ENCODE peak calls at places on chromosomes 2 and 18, in five cellular contexts. One of them, this sample, is unnamed.

GRCh38 chr18:3970929-3971328 is 484.2 kb downstream of the DLGAP1 start:
- DNase-seq in IMR-90: no peak
- DNase-seq in fibroblast of lung: no peak
- DNase-seq in GM23338: peak; percentile 64
- DNase-seq in hepatocyte: peak; percentile 43
- DNase-seq in this sample: no peak

GRCh38 chr2:1585635-1586034 is 158.7 kb downstream of the PXDN start:
- DNase-seq in IMR-90: no peak
- DNase-seq in fibroblast of lung: no peak
- DNase-seq in GM23338: no peak
- DNase-seq in hepatocyte: no peak
- DNase-seq in this sample: no peak

GRCh38 chr2:37730037-37730813 is 58.8 kb upstream of the CDC42EP3 start:
- DNase-seq in IMR-90: no peak
- DNase-seq in fibroblast of lung: no peak
- DNase-seq in GM23338: no peak
- DNase-seq in hepatocyte: no peak
- DNase-seq in this sample: peak; percentile 53

GRCh38 chr2:8535821-8536685 is 145.8 kb upstream of the ID2 start:
- DNase-seq in IMR-90: no peak
- DNase-seq in fibroblast of lung: no peak
- DNase-seq in GM23338: no peak
- DNase-seq in hepatocyte: no peak
- DNase-seq in this sample: no peak

GRCh38 chr18:2894131-2894840 is 47.5 kb downstream of the EMILIN2 start:
- DNase-seq in IMR-90: no peak
- DNase-seq in fibroblast of lung: no peak
- DNase-seq in GM23338: no peak
- DNase-seq in hepatocyte: peak; percentile 68
- DNase-seq in this sample: no peak

GRCh38 chr18:34880882-34881852 is 160.0 kb upstream of the MAPRE2 start:
- DNase-seq in IMR-90: peak; percentile 43
- DNase-seq in fibroblast of lung: peak; percentile 61
- DNase-seq in GM23338: no peak
- DNase-seq in hepatocyte: peak; percentile 31
- DNase-seq in this sample: no peak

GRCh38 chr2:42256502-42256901 is 87.3 kb downstream of the EML4 start:
- DNase-seq in IMR-90: no peak
- DNase-seq in fibroblast of lung: peak; percentile 26
- DNase-seq in GM23338: no peak
- DNase-seq in hepatocyte: no peak
- DNase-seq in this sample: no peak

GRCh38 chr18:31646332-31646822 is 38.0 kb downstream of the B4GALT6 start:
- DNase-seq in IMR-90: no peak
- DNase-seq in fibroblast of lung: no peak
- DNase-seq in GM23338: no peak
- DNase-seq in hepatocyte: no peak
- DNase-seq in this sample: peak; percentile 32

GRCh38 chr2:48248251-48248933 is 281.6 kb upstream of the STON1 start:
- DNase-seq in IMR-90: peak; percentile 94
- DNase-seq in fibroblast of lung: peak; percentile 93
- DNase-seq in GM23338: peak; percentile 60
- DNase-seq in hepatocyte: peak; percentile 69
- DNase-seq in this sample: peak; percentile 94

GRCh38 chr2:74712223-74713053 is 58.4 kb downstream of the SEMA4F start:
- DNase-seq in IMR-90: no peak
- DNase-seq in fibroblast of lung: no peak
- DNase-seq in GM23338: no peak
- DNase-seq in hepatocyte: no peak
- DNase-seq in this sample: peak; percentile 86

GRCh38 chr2:157327621-157328102 is 2.0 kb upstream of the ERMN start:
- DNase-seq in IMR-90: peak; percentile 74
- DNase-seq in fibroblast of lung: peak; percentile 74
- DNase-seq in GM23338: peak; percentile 91
- DNase-seq in hepatocyte: peak; percentile 89
- DNase-seq in this sample: peak; percentile 83

GRCh38 chr18:34651586-34652369 is 58.3 kb upstream of the DTNA start:
- DNase-seq in IMR-90: no peak
- DNase-seq in fibroblast of lung: no peak
- DNase-seq in GM23338: no peak
- DNase-seq in hepatocyte: no peak
- DNase-seq in this sample: peak; percentile 12

GRCh38 chr2:195457873-195458272 is 199.2 kb upstream of the SLC39A10 start:
- DNase-seq in IMR-90: no peak
- DNase-seq in fibroblast of lung: no peak
- DNase-seq in GM23338: no peak
- DNase-seq in hepatocyte: no peak
- DNase-seq in this sample: no peak

GRCh38 chr2:27915874-27916273 is 25.3 kb downstream of the BABAM2 start:
- DNase-seq in IMR-90: peak; percentile 6
- DNase-seq in fibroblast of lung: no peak
- DNase-seq in GM23338: no peak
- DNase-seq in hepatocyte: no peak
- DNase-seq in this sample: peak; percentile 31

GRCh38 chr2:188869560-188869959 is 104.6 kb upstream of the COL3A1 start:
- DNase-seq in IMR-90: peak; percentile 26
- DNase-seq in fibroblast of lung: no peak
- DNase-seq in GM23338: peak; percentile 13
- DNase-seq in hepatocyte: peak; percentile 7
- DNase-seq in this sample: no peak

GRCh38 chr2:236663267-236663666 is 93.6 kb downstream of the ACKR3 start:
- DNase-seq in IMR-90: no peak
- DNase-seq in fibroblast of lung: peak; percentile 40
- DNase-seq in GM23338: no peak
- DNase-seq in hepatocyte: peak; percentile 40
- DNase-seq in this sample: no peak

GRCh38 chr2:98867539-98868309 is 68.3 kb downstream of the CRACDL start:
- DNase-seq in IMR-90: peak; percentile 33
- DNase-seq in fibroblast of lung: peak; percentile 32
- DNase-seq in GM23338: no peak
- DNase-seq in hepatocyte: no peak
- DNase-seq in this sample: peak; percentile 58

GRCh38 chr2:30511122-30512083 is 64.4 kb downstream of the LCLAT1 start:
- DNase-seq in IMR-90: peak; percentile 60
- DNase-seq in fibroblast of lung: peak; percentile 70
- DNase-seq in GM23338: peak; percentile 11
- DNase-seq in hepatocyte: peak; percentile 21
- DNase-seq in this sample: peak; percentile 51

GRCh38 chr2:157413342-157414035 is 30.4 kb downstream of the CYTIP start:
- DNase-seq in IMR-90: no peak
- DNase-seq in fibroblast of lung: no peak
- DNase-seq in GM23338: no peak
- DNase-seq in hepatocyte: no peak
- DNase-seq in this sample: no peak

GRCh38 chr2:100632021-100632420 is 69.2 kb downstream of the PDCL3 start:
- DNase-seq in IMR-90: no peak
- DNase-seq in fibroblast of lung: no peak
- DNase-seq in GM23338: no peak
- DNase-seq in hepatocyte: no peak
- DNase-seq in this sample: no peak

GRCh38 chr18:60935046-60935445 is 398.2 kb upstream of the CDH20 start:
- DNase-seq in IMR-90: no peak
- DNase-seq in fibroblast of lung: peak; percentile 28
- DNase-seq in GM23338: no peak
- DNase-seq in hepatocyte: no peak
- DNase-seq in this sample: no peak

GRCh38 chr2:221254281-221254680 is 317.8 kb downstream of the EPHA4 start:
- DNase-seq in IMR-90: no peak
- DNase-seq in fibroblast of lung: no peak
- DNase-seq in GM23338: peak; percentile 62
- DNase-seq in hepatocyte: no peak
- DNase-seq in this sample: no peak

GRCh38 chr2:8344725-8345124 is 337.1 kb upstream of the ID2 start:
- DNase-seq in IMR-90: no peak
- DNase-seq in fibroblast of lung: no peak
- DNase-seq in GM23338: no peak
- DNase-seq in hepatocyte: no peak
- DNase-seq in this sample: no peak

GRCh38 chr2:43945439-43945838 is 50.4 kb downstream of the LRPPRC start:
- DNase-seq in IMR-90: no peak
- DNase-seq in fibroblast of lung: peak; percentile 12
- DNase-seq in GM23338: no peak
- DNase-seq in hepatocyte: no peak
- DNase-seq in this sample: no peak

GRCh38 chr2:80560298-80560697 is 255.7 kb upstream of the LRRTM1 start:
- DNase-seq in IMR-90: no peak
- DNase-seq in fibroblast of lung: no peak
- DNase-seq in GM23338: no peak
- DNase-seq in hepatocyte: no peak
- DNase-seq in this sample: no peak

GRCh38 chr2:16203069-16203468 is 262.7 kb downstream of the MYCN start:
- DNase-seq in IMR-90: no peak
- DNase-seq in fibroblast of lung: no peak
- DNase-seq in GM23338: no peak
- DNase-seq in hepatocyte: no peak
- DNase-seq in this sample: no peak

GRCh38 chr18:475202-475624 is 25.3 kb downstream of the COLEC12 start:
- DNase-seq in IMR-90: peak; percentile 78
- DNase-seq in fibroblast of lung: peak; percentile 42
- DNase-seq in GM23338: peak; percentile 86
- DNase-seq in hepatocyte: no peak
- DNase-seq in this sample: peak; percentile 60

DNA sequence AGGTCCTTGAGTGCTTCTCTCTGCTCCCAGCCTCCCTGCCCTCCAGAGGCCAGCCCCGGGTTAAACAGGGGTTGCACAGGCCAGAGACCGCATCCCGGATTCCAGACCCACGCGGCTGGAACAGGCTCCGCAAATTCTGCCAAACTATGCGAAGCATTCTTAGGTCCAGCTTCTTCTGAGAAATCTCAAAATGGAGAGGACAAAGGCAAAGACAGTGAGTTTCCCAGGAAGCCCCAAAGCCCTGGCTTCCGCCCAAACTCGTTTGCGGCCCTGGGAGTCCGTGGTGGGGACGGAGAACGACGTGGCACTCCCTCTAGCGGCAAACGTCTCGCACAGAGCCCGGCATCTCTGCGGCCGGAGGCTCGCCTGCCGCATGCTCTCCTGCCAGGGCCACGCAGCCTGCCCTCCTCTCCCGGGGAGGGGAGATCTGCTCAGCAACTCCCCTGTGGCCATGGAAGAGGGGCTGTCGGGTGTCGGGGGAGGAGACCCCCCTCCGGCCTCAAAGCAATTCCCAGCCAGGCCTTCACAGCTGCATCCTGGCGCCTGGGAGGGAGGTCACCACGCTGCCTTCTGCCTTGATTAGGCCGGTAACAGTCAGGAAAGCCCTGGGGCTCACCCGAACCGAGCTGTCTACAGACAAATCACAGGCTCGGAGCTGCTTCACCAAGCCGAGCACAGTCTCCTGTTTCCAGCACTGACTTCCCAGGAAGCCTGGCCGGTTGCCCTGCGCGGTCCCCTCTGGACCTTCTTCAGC is 33.4 kb upstream of the KLHL29 start:
- DNase-seq in IMR-90: peak; percentile 66
- DNase-seq in fibroblast of lung: peak; percentile 72
- DNase-seq in GM23338: peak; percentile 92
- DNase-seq in hepatocyte: peak; percentile 91
- DNase-seq in this sample: peak; percentile 69
- H3K4me2 ChIP-seq in IMR-90: no peak overlapping the region
- H3K4me2 ChIP-seq in fibroblast of lung: peak overlapping the region; percentile 40
- H3K4me2 ChIP-seq in GM23338: peak overlapping the region; percentile 68
- H3K4me2 ChIP-seq in hepatocyte: peak overlapping the region; percentile 56
- H3K4me2 ChIP-seq in this sample: no peak overlapping the region

DNA sequence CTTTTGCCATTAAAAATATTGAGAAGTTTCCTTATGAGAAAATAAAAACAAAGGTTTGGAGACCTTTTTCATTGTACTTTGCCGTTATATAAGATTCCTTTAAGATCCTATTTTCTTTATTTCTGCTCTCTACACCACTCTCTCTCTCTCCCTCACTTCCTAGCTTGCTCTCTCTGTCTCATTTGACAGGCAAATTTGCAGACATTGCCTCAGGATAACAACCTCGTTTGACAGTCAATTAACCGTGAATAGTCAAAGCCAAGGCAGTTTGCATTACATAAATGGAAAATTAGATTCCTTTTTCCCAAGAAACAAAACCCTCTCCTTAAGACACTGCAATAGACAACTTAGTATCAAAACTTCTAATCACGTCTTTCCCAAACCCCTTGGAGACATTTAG is 7.4 kb downstream of the SKOR2 start:
- DNase-seq in IMR-90: no peak
- DNase-seq in fibroblast of lung: no peak
- DNase-seq in GM23338: no peak
- DNase-seq in hepatocyte: no peak
- DNase-seq in this sample: no peak
- H3K27me3 ChIP-seq in IMR-90: peaks cover 22% of the 10 kb centered on the region
- H3K27me3 ChIP-seq in fibroblast of lung: peaks cover 21% of the 10 kb centered on the region
- H3K27me3 ChIP-seq in GM23338: peaks cover 19% of the 10 kb centered on the region
- H3K27me3 ChIP-seq in hepatocyte: peaks cover 93% of the 10 kb centered on the region
- H3K27me3 ChIP-seq in this sample: peaks cover 15% of the 10 kb centered on the region

DNA sequence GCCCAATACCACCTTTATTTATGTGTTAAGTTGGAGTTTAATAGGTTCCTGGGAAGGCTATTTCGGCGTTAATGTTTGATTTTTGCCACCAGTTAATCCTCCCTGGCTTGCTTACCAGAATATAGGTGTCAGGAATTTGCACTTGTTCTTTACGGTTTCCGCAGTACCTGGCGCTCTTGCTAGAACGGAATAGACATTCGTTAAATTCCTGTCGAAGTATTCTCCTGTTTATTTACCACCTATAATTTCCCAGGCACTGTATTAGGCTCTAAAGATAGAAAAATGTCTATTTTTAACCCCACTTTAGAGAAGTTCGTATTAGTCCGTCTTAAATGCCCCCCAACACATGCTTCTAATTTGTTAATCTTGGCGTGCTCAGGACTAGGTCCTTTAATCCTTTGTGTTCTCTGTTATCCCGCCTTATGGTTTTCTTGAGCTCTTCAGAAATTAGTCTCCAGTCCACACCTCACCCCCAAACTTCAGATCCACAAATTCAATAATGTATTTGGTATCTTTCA is 575 bp downstream of the CCDC150 start:
- DNase-seq in IMR-90: no peak
- DNase-seq in fibroblast of lung: no peak
- DNase-seq in GM23338: peak; percentile 50
- DNase-seq in hepatocyte: no peak
- DNase-seq in this sample: no peak
- TF ChIP-seq CTCF in IMR-90: no peak
- TF ChIP-seq CTCF in fibroblast of lung: no peak
- TF ChIP-seq CTCF in GM23338: no peak
- TF ChIP-seq CTCF in hepatocyte: no peak
- TF ChIP-seq CTCF in this sample: no peak

GRCh38 chr2:232335859-232336215 is 42.7 kb upstream of the ALPP start:
- DNase-seq in IMR-90: no peak
- DNase-seq in fibroblast of lung: no peak
- DNase-seq in GM23338: no peak
- DNase-seq in hepatocyte: no peak
- DNase-seq in this sample: no peak
- H3K4me2 ChIP-seq in IMR-90: no peak overlapping the region
- H3K4me2 ChIP-seq in fibroblast of lung: no peak overlapping the region
- H3K4me2 ChIP-seq in GM23338: no peak overlapping the region
- H3K4me2 ChIP-seq in hepatocyte: no peak overlapping the region
- H3K4me2 ChIP-seq in this sample: no peak overlapping the region

DNA sequence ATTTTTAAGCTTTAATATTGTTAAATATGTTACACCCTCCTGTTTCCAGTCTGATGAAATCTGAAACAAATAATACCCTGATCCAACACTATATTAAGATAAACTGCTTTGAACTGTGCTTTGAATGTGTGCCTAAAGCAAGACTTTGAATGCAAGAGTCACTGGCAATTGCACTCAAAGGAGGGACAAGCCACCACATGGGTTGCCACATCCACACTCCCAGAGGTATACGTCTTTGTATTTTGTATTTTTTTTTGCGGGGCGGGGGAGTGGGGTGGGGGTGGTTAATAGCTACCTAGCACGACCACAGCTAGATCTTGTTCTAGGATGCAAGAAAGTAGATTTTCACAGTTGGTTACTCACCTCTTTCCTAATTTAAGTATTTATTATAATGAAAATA is 1.8 kb upstream of the ZEB2 start:
- DNase-seq in IMR-90: no peak
- DNase-seq in fibroblast of lung: peak; percentile 39
- DNase-seq in GM23338: no peak
- DNase-seq in hepatocyte: no peak
- DNase-seq in this sample: no peak
- H3K27me3 ChIP-seq in IMR-90: no peaks in the 10 kb centered on the region
- H3K27me3 ChIP-seq in fibroblast of lung: no peaks in the 10 kb centered on the region
- H3K27me3 ChIP-seq in GM23338: peaks cover 84% of the 10 kb centered on the region
- H3K27me3 ChIP-seq in hepatocyte: peaks cover 68% of the 10 kb centered on the region
- H3K27me3 ChIP-seq in this sample: peaks cover 42% of the 10 kb centered on the region